ENCODE peak calls at places on chromosomes 16 and 17, in five cellular contexts. One of them, this sample, is unnamed.

GRCh38 chr16:35559911-35560636 is 2100.7 kb downstream of the TP53TG3F start:
- DNase-seq in neuronal stem cell: no peak
- DNase-seq in H9: no peak
- DNase-seq in mesenchymal stem cell: no peak
- DNase-seq in H1: no peak
- DNase-seq in this sample: no peak

GRCh38 chr17:80259642-80260535 is 763 bp upstream of the RNF213 start:
- DNase-seq in neuronal stem cell: peak
- DNase-seq in H9: peak
- DNase-seq in mesenchymal stem cell: peak
- DNase-seq in H1: no peak
- DNase-seq in this sample: peak

GRCh38 chr17:68566145-68566738 is 34.9 kb downstream of the FAM20A start:
- DNase-seq in neuronal stem cell: no peak
- DNase-seq in H9: no peak
- DNase-seq in mesenchymal stem cell: peak
- DNase-seq in H1: no peak
- DNase-seq in this sample: no peak

GRCh38 chr17:35132816-35133550 is 9.1 kb downstream of the NLE1 start:
- DNase-seq in neuronal stem cell: no peak
- DNase-seq in H9: no peak
- DNase-seq in mesenchymal stem cell: no peak
- DNase-seq in H1: no peak
- DNase-seq in this sample: no peak

GRCh38 chr16:2482181-2483107 is 7.5 kb downstream of the TBC1D24 start:
- DNase-seq in neuronal stem cell: no peak
- DNase-seq in H9: no peak
- DNase-seq in mesenchymal stem cell: peak
- DNase-seq in H1: no peak
- DNase-seq in this sample: peak

GRCh38 chr16:11032922-11033291 is 88.5 kb downstream of the CLEC16A start:
- DNase-seq in neuronal stem cell: peak
- DNase-seq in H9: no peak
- DNase-seq in mesenchymal stem cell: peak
- DNase-seq in H1: no peak
- DNase-seq in this sample: peak

GRCh38 chr16:72856797-72857196 is 191.1 kb downstream of the ZFHX3 start:
- DNase-seq in neuronal stem cell: no peak
- DNase-seq in H9: peak
- DNase-seq in mesenchymal stem cell: no peak
- DNase-seq in H1: no peak
- DNase-seq in this sample: no peak

GRCh38 chr17:70110443-70110880 is 35.4 kb downstream of the KCNJ16 start:
- DNase-seq in neuronal stem cell: no peak
- DNase-seq in H9: no peak
- DNase-seq in mesenchymal stem cell: no peak
- DNase-seq in H1: no peak
- DNase-seq in this sample: peak

GRCh38 chr17:64778367-64779290 is 116.5 kb upstream of the SMURF2 start:
- DNase-seq in neuronal stem cell: no peak
- DNase-seq in H9: peak
- DNase-seq in mesenchymal stem cell: no peak
- DNase-seq in H1: no peak
- DNase-seq in this sample: no peak

GRCh38 chr17:33452797-33453196 is 159.7 kb upstream of the ASIC2 start:
- DNase-seq in neuronal stem cell: no peak
- DNase-seq in H9: peak
- DNase-seq in mesenchymal stem cell: peak
- DNase-seq in H1: peak
- DNase-seq in this sample: no peak

GRCh38 chr16:31453255-31454204 is 5.8 kb upstream of the ARMC5 start:
- DNase-seq in neuronal stem cell: no peak
- DNase-seq in H9: peak
- DNase-seq in mesenchymal stem cell: peak
- DNase-seq in H1: no peak
- DNase-seq in this sample: peak

GRCh38 chr16:85759631-85760419 is 8.9 kb upstream of the C16orf74 start:
- DNase-seq in neuronal stem cell: no peak
- DNase-seq in H9: peak
- DNase-seq in mesenchymal stem cell: no peak
- DNase-seq in H1: no peak
- DNase-seq in this sample: no peak

GRCh38 chr16:77618011-77618410 is 104.3 kb upstream of the NUDT7 start:
- DNase-seq in neuronal stem cell: no peak
- DNase-seq in H9: no peak
- DNase-seq in mesenchymal stem cell: no peak
- DNase-seq in H1: no peak
- DNase-seq in this sample: no peak

GRCh38 chr16:69589434-69590269 is 23.9 kb downstream of the NFAT5 start:
- DNase-seq in neuronal stem cell: no peak
- DNase-seq in H9: no peak
- DNase-seq in mesenchymal stem cell: no peak
- DNase-seq in H1: no peak
- DNase-seq in this sample: no peak

GRCh38 chr16:22358000-22358399 is 16.4 kb downstream of the CDR2 start:
- DNase-seq in neuronal stem cell: no peak
- DNase-seq in H9: no peak
- DNase-seq in mesenchymal stem cell: no peak
- DNase-seq in H1: no peak
- DNase-seq in this sample: no peak

GRCh38 chr17:69141802-69142472 is at the start of gene ABCA6:
- DNase-seq in neuronal stem cell: no peak
- DNase-seq in H9: no peak
- DNase-seq in mesenchymal stem cell: peak
- DNase-seq in H1: no peak
- DNase-seq in this sample: no peak

GRCh38 chr16:50021509-50021908 is 3.5 kb upstream of the CNEP1R1 start:
- DNase-seq in neuronal stem cell: peak
- DNase-seq in H9: peak
- DNase-seq in mesenchymal stem cell: no peak
- DNase-seq in H1: no peak
- DNase-seq in this sample: no peak

GRCh38 chr17:81011951-81012350 is 20.3 kb downstream of the CHMP6 start:
- DNase-seq in neuronal stem cell: no peak
- DNase-seq in H9: no peak
- DNase-seq in mesenchymal stem cell: no peak
- DNase-seq in H1: no peak
- DNase-seq in this sample: no peak

GRCh38 chr17:41666336-41666680 is 22.4 kb upstream of the EIF1 start:
- DNase-seq in neuronal stem cell: peak
- DNase-seq in H9: no peak
- DNase-seq in mesenchymal stem cell: peak
- DNase-seq in H1: no peak
- DNase-seq in this sample: peak

GRCh38 chr16:89821438-89822187 is 5.2 kb upstream of the FANCA start:
- DNase-seq in neuronal stem cell: no peak
- DNase-seq in H9: no peak
- DNase-seq in mesenchymal stem cell: no peak
- DNase-seq in H1: no peak
- DNase-seq in this sample: no peak

GRCh38 chr17:8029121-8029520 is 9.7 kb upstream of the ALOX15B start:
- DNase-seq in neuronal stem cell: no peak
- DNase-seq in H9: no peak
- DNase-seq in mesenchymal stem cell: no peak
- DNase-seq in H1: no peak
- DNase-seq in this sample: peak

GRCh38 chr16:57639172-57639571 is 10.7 kb downstream of the ADGRG1 start:
- DNase-seq in neuronal stem cell: peak
- DNase-seq in H9: peak
- DNase-seq in mesenchymal stem cell: peak
- DNase-seq in H1: no peak
- DNase-seq in this sample: no peak

GRCh38 chr16:56936491-56936890 is 4.5 kb downstream of the HERPUD1 start:
- DNase-seq in neuronal stem cell: no peak
- DNase-seq in H9: no peak
- DNase-seq in mesenchymal stem cell: peak
- DNase-seq in H1: no peak
- DNase-seq in this sample: no peak

GRCh38 chr16:75053791-75054555 is 55.1 kb downstream of the ZNRF1 start:
- DNase-seq in neuronal stem cell: no peak
- DNase-seq in H9: no peak
- DNase-seq in mesenchymal stem cell: no peak
- DNase-seq in H1: no peak
- DNase-seq in this sample: no peak

GRCh38 chr17:7703584-7704574 is 1.1 kb upstream of the EFNB3 start:
- DNase-seq in neuronal stem cell: peak
- DNase-seq in H9: peak
- DNase-seq in mesenchymal stem cell: peak
- DNase-seq in H1: peak
- DNase-seq in this sample: no peak

GRCh38 chr17:81631482-81631881 is 5.4 kb downstream of the NPLOC4 start:
- DNase-seq in neuronal stem cell: no peak
- DNase-seq in H9: peak
- DNase-seq in mesenchymal stem cell: no peak
- DNase-seq in H1: no peak
- DNase-seq in this sample: no peak

DNA sequence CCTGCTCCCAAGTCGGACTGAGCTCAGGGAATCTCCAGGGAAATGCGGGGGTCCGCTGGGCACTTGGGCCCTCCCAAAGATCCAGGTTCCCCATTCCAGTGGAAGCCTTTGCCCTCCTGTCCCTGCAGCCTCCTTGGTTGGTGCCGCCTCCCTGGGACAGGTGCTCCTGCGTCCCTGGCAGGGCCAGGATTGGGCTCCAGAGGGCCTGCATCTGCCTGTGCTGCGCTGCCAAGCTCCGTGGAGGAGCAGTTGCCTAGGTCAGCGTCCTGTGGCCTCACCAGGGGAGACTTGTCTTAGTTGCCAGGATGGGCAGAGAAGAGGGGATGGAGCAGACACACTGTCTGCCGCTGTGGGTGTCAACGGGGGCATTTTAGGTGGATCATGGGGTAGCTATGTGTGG is 67.1 kb downstream of the MSI2 start:
- DNase-seq in neuronal stem cell: no peak
- DNase-seq in H9: no peak
- DNase-seq in mesenchymal stem cell: no peak
- DNase-seq in H1: no peak
- DNase-seq in this sample: no peak
- H2BK15ac ChIP-seq in neuronal stem cell: no peak
- H2BK15ac ChIP-seq in H9: no peak
- H2BK15ac ChIP-seq in mesenchymal stem cell: no peak
- H2BK15ac ChIP-seq in H1: no peak
- H2BK15ac ChIP-seq in this sample: no peak

DNA sequence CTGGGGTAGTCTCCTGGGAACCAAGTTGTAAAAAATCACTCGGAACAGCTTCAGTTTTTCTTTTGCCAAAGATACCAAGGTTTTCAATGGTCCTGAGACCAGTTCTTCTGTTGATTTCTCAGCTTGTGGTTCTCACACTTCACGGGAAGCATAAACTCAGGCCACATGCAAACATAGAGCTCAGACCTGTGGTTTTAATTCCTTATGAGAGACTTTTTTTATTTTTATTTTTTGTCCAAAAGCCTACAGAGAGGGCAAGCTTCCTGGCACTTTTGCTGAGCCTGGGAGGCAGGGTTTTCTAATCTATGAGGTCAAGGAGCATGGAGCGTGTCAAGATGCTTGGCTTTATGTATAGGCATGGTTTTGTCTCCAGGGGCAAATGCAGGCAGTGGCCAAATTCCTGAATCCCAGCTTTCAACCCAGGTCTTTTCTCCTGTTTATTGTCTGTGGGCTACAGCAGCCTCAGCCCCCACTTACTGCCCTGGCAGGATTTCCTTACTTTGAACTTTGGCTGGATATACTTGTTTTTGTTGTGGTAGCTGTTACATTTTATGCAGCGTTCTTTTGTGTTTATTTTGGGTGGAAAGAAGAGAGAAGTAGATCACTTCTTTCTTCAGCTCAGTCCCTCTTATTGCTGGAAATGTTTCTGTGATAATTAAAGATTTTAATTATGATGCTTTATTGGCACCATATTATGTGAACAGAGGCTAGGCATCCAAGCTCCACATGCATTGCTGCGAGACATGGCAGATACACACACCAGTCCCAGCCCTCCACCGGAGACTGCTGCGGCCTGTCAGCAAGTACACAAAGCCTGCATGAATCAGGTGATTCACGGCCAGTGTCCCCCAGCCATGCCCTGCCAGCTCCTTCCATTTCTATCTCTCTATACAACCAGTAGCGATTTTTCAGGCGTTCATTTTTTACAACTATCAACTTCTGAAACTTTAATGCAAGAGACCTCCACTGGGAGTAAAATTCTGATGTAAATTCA is 32.7 kb downstream of the HS3ST3A1 start:
- DNase-seq in neuronal stem cell: no peak
- DNase-seq in H9: no peak
- DNase-seq in mesenchymal stem cell: no peak
- DNase-seq in H1: no peak
- DNase-seq in this sample: no peak
- H2BK15ac ChIP-seq in neuronal stem cell: no peak
- H2BK15ac ChIP-seq in H9: no peak
- H2BK15ac ChIP-seq in mesenchymal stem cell: no peak
- H2BK15ac ChIP-seq in H1: no peak
- H2BK15ac ChIP-seq in this sample: no peak

DNA sequence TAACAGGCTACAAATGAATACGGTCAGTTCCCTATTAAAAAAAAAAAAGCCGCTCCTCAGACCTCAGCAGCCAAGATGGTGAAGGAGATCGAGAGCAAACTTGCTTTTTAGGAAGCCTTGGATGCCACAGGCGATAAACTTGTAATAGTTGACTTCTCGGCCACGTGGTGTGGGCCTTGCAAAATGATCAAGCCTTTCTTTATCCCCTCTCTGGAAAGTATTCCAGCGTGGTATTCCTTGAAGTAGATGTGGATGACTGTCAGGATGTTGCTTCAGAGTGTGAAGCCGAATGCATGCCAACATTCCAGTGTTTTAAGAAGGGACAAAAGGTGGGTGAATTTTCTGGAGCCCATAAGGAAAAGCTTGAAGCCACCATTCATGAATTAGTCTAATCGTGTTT is 11.8 kb upstream of the GGT6 start:
- DNase-seq in neuronal stem cell: no peak
- DNase-seq in H9: no peak
- DNase-seq in mesenchymal stem cell: no peak
- DNase-seq in H1: no peak
- DNase-seq in this sample: no peak
- H2BK15ac ChIP-seq in neuronal stem cell: no peak
- H2BK15ac ChIP-seq in H9: no peak
- H2BK15ac ChIP-seq in mesenchymal stem cell: no peak
- H2BK15ac ChIP-seq in H1: no peak
- H2BK15ac ChIP-seq in this sample: no peak

DNA sequence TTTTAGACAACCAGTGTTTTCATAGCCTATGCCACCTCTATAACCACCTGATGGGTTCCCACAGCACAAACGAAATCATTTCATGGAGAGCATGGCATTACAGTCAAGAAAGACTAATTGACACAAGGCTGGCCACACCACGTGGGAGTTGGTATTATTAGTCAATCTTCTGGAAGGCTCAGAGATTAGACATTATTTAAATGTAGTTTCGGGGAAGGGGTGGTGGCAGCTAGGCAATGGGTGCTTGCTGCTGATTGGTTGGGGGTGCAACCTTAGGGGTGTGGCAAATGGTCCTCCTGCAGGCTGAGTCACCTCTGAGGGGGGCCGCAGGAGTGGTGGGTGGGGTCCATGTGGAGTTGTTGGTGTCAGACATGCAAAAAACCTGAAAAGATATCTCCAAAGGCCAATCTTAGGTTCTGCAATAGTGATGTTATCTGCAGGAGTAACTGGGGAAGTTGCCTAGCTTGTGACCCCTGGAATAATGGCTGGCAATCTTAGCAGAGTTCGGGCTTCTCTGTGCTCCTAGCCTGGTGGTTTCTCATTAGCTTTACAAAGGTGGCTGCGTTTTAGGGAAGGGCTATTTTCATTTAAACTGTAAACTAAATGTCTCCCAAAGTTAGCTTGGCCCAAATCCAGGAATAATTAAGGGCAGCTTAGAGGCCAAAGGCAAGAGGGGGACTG is 4.6 kb downstream of the TEN1 start:
- DNase-seq in neuronal stem cell: no peak
- DNase-seq in H9: peak
- DNase-seq in mesenchymal stem cell: no peak
- DNase-seq in H1: no peak
- DNase-seq in this sample: no peak
- H2BK15ac ChIP-seq in neuronal stem cell: no peak
- H2BK15ac ChIP-seq in H9: no peak
- H2BK15ac ChIP-seq in mesenchymal stem cell: no peak
- H2BK15ac ChIP-seq in H1: peak
- H2BK15ac ChIP-seq in this sample: no peak

This sample was measured in IMR-90.